ENCODE peak calls at places on chromosomes 13 and 19, in seven cellular contexts. L, F, W, B, V, G and X are unnamed samples.

GRCh38 chr13:33265607-33266006 is 19.9 kb downstream of the STARD13 start:
- DNase-seq in F (no peak), B (no peak), G (no peak), W (no peak), L (no peak), V (no peak), X (no peak)

GRCh38 chr19:45442927-45443461 is 19.3 kb upstream of the ERCC1 start:
- DNase-seq in F (no peak), W (peak), V (no peak), B (peak), L (no peak), G (peak), X (peak)

GRCh38 chr19:34255546-34255945 is 1.2 kb downstream of the GARRE1 start:
- DNase-seq in G (no peak), W (no peak), B (no peak), V (no peak), L (no peak), F (no peak), X (no peak)

GRCh38 chr19:41495589-41495988 is 52.6 kb downstream of the ERICH4 start:
- DNase-seq in F (no peak), G (no peak), W (no peak), V (no peak), B (no peak), L (no peak), X (no peak)

GRCh38 chr13:113458218-113459065 is 5.2 kb upstream of the ADPRHL1 start:
- DNase-seq in F (peak), L (no peak), G (peak), V (peak), W (peak), B (no peak), X (no peak)

GRCh38 chr19:10692673-10693264 is 8.5 kb upstream of the QTRT1 start:
- DNase-seq in W (no peak), V (no peak), F (no peak), L (no peak), B (no peak), G (peak), X (no peak)

GRCh38 chr13:25085125-25085742 is 10.7 kb upstream of the PABPC3 start:
- DNase-seq in W (peak), B (peak), V (peak), L (peak), G (peak), F (peak), X (peak)

GRCh38 chr13:49683489-49683888 is 7.8 kb downstream of the EBPL start:
- DNase-seq in L (no peak), V (no peak), G (no peak), F (no peak), W (no peak), B (no peak), X (no peak)

GRCh38 chr13:46211521-46212351 is at the start of gene LRRC63:
- DNase-seq in V (no peak), G (peak), F (no peak), B (peak), W (peak), L (no peak), X (peak)

GRCh38 chr19:39951686-39952085 is 17.3 kb upstream of the FCGBP start:
- DNase-seq in W (no peak), V (no peak), L (no peak), B (peak), G (no peak), F (no peak), X (no peak)

GRCh38 chr19:28934626-28935025 is 278.3 kb downstream of the UQCRFS1 start:
- DNase-seq in W (no peak), G (no peak), F (no peak), V (no peak), B (no peak), L (no peak), X (no peak)

GRCh38 chr13:94028234-94029145 is 451.0 kb downstream of the DCT start:
- DNase-seq in L (no peak), F (no peak), W (no peak), V (no peak), B (no peak), G (no peak), X (no peak)

GRCh38 chr13:113729329-113730019 is 29.6 kb upstream of the TMEM255B start:
- DNase-seq in G (no peak), L (no peak), F (no peak), B (no peak), V (no peak), W (peak), X (no peak)

GRCh38 chr19:35369522-35369921 is 1.3 kb upstream of the GPR42 start:
- DNase-seq in F (no peak), B (no peak), G (no peak), W (no peak), V (no peak), L (no peak), X (no peak)

GRCh38 chr13:49714757-49715156 is 23.5 kb upstream of the EBPL start:
- DNase-seq in G (no peak), F (no peak), V (no peak), W (no peak), B (no peak), L (no peak), X (no peak)

GRCh38 chr13:59931621-59932020 is 232.1 kb downstream of the DIAPH3 start:
- DNase-seq in G (no peak), L (no peak), V (no peak), B (no peak), W (no peak), F (no peak), X (no peak)

GRCh38 chr19:58395979-58396627 is 647 bp downstream of the RNF225 start:
- DNase-seq in L (no peak), B (no peak), G (peak), W (no peak), F (no peak), V (no peak), X (no peak)

GRCh38 chr19:19749332-19750130 is 16.6 kb upstream of the ZNF14 start:
- DNase-seq in L (no peak), F (no peak), V (peak), W (no peak), B (peak), G (no peak), X (no peak)

GRCh38 chr19:6903446-6903845 is 16.1 kb downstream of the ADGRE1 start:
- DNase-seq in F (no peak), L (no peak), V (no peak), B (no peak), G (no peak), W (no peak), X (no peak)

GRCh38 chr19:6911523-6911922 is 24.1 kb downstream of the ADGRE1 start:
- DNase-seq in F (no peak), W (no peak), L (no peak), G (no peak), B (no peak), V (no peak), X (no peak)

GRCh38 chr19:6906559-6906958 is 19.2 kb downstream of the ADGRE1 start:
- DNase-seq in G (no peak), L (no peak), F (no peak), B (no peak), W (no peak), V (no peak), X (no peak)
- H3K4me3 ChIP-seq in G (no peak), L (no peak), F (no peak), B (no peak), W (no peak), V (no peak), X (no peak)

GRCh38 chr13:30362005-30362788 is 54.8 kb upstream of the KATNAL1 start:
- DNase-seq in F (no peak), B (no peak), G (no peak), L (no peak), V (no peak), W (no peak), X (no peak)
- H3K27ac ChIP-seq in F (peak), B (no peak), G (no peak), L (no peak), V (peak), W (no peak), X (no peak)

GRCh38 chr13:48402325-48402962 is 10.5 kb downstream of the LPAR6 start:
- DNase-seq in B (no peak), G (no peak), L (no peak), V (no peak), F (no peak), W (no peak), X (no peak)

GRCh38 chr13:48401480-48401879 is 11.4 kb downstream of the LPAR6 start:
- DNase-seq in F (no peak), G (no peak), W (no peak), L (no peak), B (no peak), V (no peak), X (no peak)

GRCh38 chr13:48404952-48405351 is 8.0 kb downstream of the LPAR6 start:
- DNase-seq in V (no peak), W (no peak), F (no peak), B (no peak), G (no peak), L (no peak), X (no peak)

GRCh38 chr13:48403929-48404328 is 9.0 kb downstream of the LPAR6 start:
- DNase-seq in G (no peak), B (no peak), L (no peak), V (no peak), W (no peak), F (no peak), X (no peak)

DNA sequence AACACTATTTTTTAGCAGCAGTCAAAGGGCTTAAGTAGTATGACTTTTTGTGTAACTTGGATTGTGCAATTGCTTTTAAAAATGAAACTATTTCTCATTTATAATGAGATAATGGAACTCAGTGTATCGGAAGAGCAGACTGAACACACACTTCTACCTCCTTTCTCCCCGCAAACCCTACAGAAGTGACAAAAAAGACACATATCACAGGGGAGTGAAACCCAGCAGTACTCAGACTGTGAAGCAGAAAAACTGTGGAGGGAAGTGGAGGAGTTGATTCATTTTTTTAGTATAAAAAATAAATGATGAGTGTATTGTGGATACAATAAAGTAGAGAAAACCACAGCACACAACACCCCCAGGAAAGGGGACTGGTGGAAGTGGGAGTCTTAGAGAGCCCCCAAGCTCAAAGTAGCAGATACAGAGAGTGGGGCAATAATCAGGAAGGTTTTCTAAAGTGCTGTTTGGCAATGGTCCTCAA is 9.7 kb downstream of the LPAR6 start:
- DNase-seq in F (no peak), W (no peak), G (no peak), L (no peak), V (no peak), B (no peak), X (no peak)
- TF ChIP-seq POLR2AphosphoS5 in F (no peak), W (no peak), G (no peak), L (no peak), V (no peak), B (no peak), X (no peak)

DNA sequence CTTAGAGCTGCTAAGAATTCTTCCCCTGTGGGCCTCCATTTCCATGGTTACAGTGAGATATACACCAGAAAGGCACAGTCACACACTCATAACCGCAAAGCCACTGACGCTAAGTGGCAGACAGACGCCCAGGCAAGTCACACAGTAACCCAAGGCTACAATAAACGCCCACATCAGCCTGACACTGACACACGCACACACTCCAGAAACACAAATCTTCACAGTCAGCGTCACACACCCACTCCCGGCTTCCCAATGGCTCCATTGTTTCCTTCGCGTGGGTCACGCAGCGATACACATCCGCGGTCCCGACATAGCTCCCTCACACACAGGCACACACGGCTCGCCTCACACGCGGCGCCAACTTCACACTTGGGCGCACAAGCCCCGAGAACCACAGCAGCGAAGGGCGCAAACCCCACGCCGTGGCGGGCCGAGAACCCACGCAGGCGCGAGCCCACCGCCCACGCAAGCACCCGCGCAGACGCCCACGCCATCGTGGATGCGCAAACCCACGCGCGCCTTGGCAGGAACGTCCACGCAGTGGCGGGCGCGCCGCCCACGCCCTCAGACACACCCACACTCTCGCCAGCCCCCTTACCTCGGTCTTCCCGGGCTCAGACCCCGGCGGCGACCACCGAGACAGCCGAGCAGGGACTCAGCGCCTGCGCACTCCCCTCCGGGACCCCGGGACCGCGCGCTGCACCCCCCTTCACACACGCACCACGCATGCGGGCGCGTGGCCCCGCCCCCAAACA is at the start of gene ZNF667:
- DNase-seq in L (no peak), F (no peak), B (no peak), G (peak), W (peak), V (no peak), X (peak)
- H3K4me3 ChIP-seq in L (no peak), F (peak), B (peak), G (peak), W (peak), V (peak), X (peak)

GRCh38 chr19:49690073-49690655 is 752 bp upstream of the CPT1C start:
- DNase-seq in V (no peak), B (no peak), L (no peak), G (peak), F (no peak), W (no peak), X (no peak)
- H3K27ac ChIP-seq in V (peak), B (peak), L (peak), G (peak), F (no peak), W (peak), X (no peak)

DNA sequence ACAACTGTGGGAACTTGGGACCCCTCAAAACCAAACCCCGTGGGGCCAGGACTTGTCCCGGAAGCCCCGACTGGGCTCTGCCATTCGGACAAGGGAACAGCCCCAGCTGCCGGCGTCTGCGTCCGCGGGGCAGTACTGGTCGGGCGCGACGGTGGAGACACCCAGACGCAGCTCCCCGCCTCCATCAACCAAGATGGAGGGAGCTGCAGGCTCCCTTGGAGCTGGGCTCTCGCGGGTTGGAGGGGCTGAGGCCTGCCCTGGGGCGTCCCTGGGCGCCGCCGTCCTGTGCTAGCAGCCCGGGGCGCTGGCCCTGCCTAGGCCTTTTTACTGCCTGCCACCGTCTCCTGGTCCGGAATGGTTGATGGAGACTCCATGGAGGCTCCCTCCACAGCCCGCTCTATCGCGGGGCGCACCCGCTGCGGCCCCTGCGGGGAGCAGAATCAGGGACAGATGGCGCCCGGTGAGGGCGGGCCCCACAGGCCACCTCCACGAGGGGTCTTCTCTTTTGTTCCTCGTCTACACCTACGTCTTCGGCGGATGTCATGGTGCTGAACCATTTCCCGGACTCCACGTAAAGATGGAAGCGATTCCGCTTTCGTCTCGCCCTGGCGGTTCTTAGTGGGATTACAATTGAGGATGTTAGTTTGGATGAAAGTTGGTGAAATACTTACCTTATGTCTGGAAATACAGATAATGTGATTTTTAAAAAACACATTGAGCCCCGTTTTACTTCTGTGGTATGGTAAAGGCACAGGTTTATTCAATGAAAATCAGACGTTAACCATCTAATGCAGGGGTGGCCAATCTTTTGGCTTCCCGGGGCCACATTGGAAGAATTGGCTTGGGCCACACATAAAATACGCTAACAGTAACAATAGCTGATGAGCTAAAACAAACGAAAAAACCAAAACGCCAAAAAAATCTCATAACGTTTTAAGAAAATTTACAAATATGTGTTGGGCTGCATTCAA is 1.2 kb upstream of the ZMYM5 start:
- DNase-seq in W (peak), B (peak), F (no peak), G (peak), V (no peak), L (no peak), X (no peak)
- TF ChIP-seq POLR2AphosphoS5 in W (peak), B (peak), F (no peak), G (no peak), V (peak), L (peak), X (no peak)

GRCh38 chr19:50557009-50557613 is 11.1 kb downstream of the LRRC4B start:
- DNase-seq in L (no peak), F (no peak), W (no peak), B (no peak), G (peak), V (no peak), X (no peak)

GRCh38 chr19:50555033-50555432 is 13.2 kb downstream of the LRRC4B start:
- DNase-seq in W (no peak), V (no peak), L (no peak), B (no peak), G (no peak), F (no peak), X (no peak)

GRCh38 chr19:50555447-50556235 is 12.6 kb downstream of the LRRC4B start:
- DNase-seq in W (peak), L (no peak), G (peak), F (no peak), B (no peak), V (no peak), X (no peak)

GRCh38 chr19:50558039-50558438 is 10.2 kb downstream of the LRRC4B start:
- DNase-seq in G (no peak), V (no peak), W (no peak), F (no peak), B (no peak), L (no peak), X (no peak)

DNA sequence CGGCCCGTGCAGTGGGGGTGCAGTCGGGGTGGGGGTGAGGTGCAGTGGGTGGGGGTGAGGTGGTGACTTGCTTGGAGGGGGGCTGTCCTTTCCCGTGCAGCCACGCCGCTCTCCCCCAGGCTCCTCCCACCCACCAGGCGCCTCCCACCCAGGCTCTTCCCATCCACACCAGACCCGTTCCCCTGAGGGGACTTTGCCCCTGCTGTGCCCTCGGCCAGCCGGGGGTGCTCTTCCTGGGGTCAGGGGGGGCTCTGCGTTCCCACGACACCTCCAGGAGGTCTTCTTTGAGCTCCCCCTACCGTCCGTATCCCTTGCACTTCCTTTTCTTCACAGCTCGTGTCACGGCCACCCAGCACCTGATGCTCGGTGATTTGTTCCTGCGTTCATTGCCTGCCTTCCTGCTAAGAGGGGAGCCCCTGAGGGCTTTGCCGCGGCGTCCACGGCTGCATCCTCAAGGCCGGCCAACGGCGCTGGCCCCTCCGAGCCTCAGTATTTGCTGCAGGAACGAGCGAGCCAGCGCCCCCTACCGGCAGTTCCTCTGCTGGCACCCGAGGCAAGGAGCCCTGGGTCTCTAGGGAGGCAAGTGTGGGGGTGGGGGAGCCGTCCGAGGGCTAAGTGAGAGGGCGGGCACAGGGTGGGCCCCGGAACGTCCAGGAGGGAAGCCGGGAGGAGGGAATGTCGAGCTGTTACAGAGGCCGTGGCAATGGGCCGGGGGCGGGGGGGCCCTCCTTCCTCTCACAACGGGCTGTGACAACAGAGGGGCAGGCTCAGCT is 11.8 kb downstream of the LRRC4B start:
- DNase-seq in G (peak), W (peak), B (peak), L (peak), V (no peak), F (no peak), X (peak)
- H3K4me3 ChIP-seq in G (peak), W (peak), B (peak), L (peak), V (peak), F (peak), X (peak)

DNA sequence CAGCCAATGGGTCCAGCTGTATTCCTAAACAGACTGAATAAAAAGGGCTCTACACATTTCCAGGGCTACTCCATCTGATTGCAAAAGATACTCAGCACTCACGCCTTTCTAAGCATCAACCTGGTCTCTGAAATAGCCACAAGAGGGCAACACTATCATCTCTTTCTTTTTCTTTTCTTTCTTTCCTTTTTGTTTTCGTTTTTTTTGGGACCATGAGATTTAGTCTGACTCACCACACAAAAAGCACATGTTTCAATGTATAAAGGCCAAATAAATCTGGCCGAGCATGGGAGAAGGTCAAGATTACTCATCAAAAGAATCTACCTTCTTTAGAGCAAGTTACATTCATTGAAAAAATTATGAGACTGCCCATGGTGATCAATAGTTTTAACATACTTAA is 805.6 kb upstream of the ARGLU1 start:
- DNase-seq in V (no peak), G (peak), F (no peak), W (no peak), B (no peak), L (no peak), X (no peak)
- H3K27ac ChIP-seq in V (no peak), G (no peak), F (no peak), W (peak), B (no peak), L (no peak), X (no peak)